ENCODE peak calls at places on chromosomes 7 and 10, in nine cellular contexts. F, P, R, C, W, N, Q, U and A are unnamed samples.

GRCh38 chr7:12257582-12257981 is 46.5 kb downstream of the TMEM106B start:
- DNase-seq in F (no peak), P (peak), R (peak), C (peak), W (no peak), N (no peak), Q (no peak), U (no peak), A (peak)

GRCh38 chr7:124552217-124552616 is 213.4 kb downstream of the GPR37 start:
- DNase-seq in F (no peak), P (peak), R (peak), C (no peak), W (no peak), N (no peak), Q (no peak), U (no peak), A (peak)

GRCh38 chr10:122147731-122148130 is 123.4 kb upstream of the BTBD16 start:
- DNase-seq in F (no peak), P (peak), R (no peak), C (no peak), W (peak), N (no peak), Q (no peak), U (no peak), A (no peak)

GRCh38 chr10:86065711-86066251 is 300.8 kb downstream of the GRID1 start:
- DNase-seq in F (no peak), P (no peak), R (no peak), C (no peak), W (no peak), N (no peak), Q (no peak), U (no peak), A (no peak)

GRCh38 chr10:22544325-22545068 is 169.9 kb downstream of the PIP4K2A start:
- DNase-seq in F (no peak), P (no peak), R (no peak), C (no peak), W (no peak), N (no peak), Q (no peak), U (no peak), A (no peak)

GRCh38 chr7:79434867-79435266 is 18.6 kb downstream of the MAGI2 start:
- DNase-seq in F (no peak), P (no peak), R (no peak), C (peak), W (peak), N (no peak), Q (no peak), U (no peak), A (no peak)

GRCh38 chr7:155119801-155120382 is 49.8 kb downstream of the HTR5A start:
- DNase-seq in F (no peak), P (no peak), R (no peak), C (peak), W (no peak), N (no peak), Q (no peak), U (no peak), A (no peak)

GRCh38 chr10:123669901-123670300 is 3.7 kb downstream of the GPR26 start:
- DNase-seq in F (no peak), P (no peak), R (no peak), C (no peak), W (no peak), N (peak), Q (no peak), U (no peak), A (no peak)

GRCh38 chr10:120584786-120585185 is 127.8 kb downstream of the PLPP4 start:
- DNase-seq in F (no peak), P (no peak), R (no peak), C (no peak), W (no peak), N (no peak), Q (no peak), U (no peak), A (no peak)

GRCh38 chr10:85786401-85786899 is 580.1 kb downstream of the GRID1 start:
- DNase-seq in F (peak), P (no peak), R (no peak), C (no peak), W (peak), N (no peak), Q (no peak), U (no peak), A (no peak)

GRCh38 chr10:126568809-126569208 is 101.7 kb downstream of the C10orf90 start:
- DNase-seq in F (no peak), P (no peak), R (no peak), C (no peak), W (no peak), N (no peak), Q (no peak), U (no peak), A (no peak)
- TF ChIP-seq CTCF in F (no peak), P (no peak), R (no peak), C (no peak), W (no peak), N (no peak), Q (no peak), U (no peak), A (no peak)

GRCh38 chr10:69648461-69648860 is 18.4 kb downstream of the FAM241B start:
- DNase-seq in F (no peak), P (no peak), R (no peak), C (no peak), W (no peak), N (no peak), Q (no peak), U (no peak), A (no peak)

GRCh38 chr10:69651362-69651761 is 21.3 kb downstream of the FAM241B start:
- DNase-seq in F (no peak), P (no peak), R (no peak), C (no peak), W (no peak), N (no peak), Q (no peak), U (no peak), A (no peak)

GRCh38 chr10:69647819-69648218 is 17.8 kb downstream of the FAM241B start:
- DNase-seq in F (no peak), P (no peak), R (no peak), C (no peak), W (no peak), N (no peak), Q (no peak), U (no peak), A (no peak)

GRCh38 chr10:69650589-69651261 is 20.7 kb downstream of the FAM241B start:
- DNase-seq in F (no peak), P (no peak), R (no peak), C (no peak), W (no peak), N (no peak), Q (no peak), U (no peak), A (no peak)

DNA sequence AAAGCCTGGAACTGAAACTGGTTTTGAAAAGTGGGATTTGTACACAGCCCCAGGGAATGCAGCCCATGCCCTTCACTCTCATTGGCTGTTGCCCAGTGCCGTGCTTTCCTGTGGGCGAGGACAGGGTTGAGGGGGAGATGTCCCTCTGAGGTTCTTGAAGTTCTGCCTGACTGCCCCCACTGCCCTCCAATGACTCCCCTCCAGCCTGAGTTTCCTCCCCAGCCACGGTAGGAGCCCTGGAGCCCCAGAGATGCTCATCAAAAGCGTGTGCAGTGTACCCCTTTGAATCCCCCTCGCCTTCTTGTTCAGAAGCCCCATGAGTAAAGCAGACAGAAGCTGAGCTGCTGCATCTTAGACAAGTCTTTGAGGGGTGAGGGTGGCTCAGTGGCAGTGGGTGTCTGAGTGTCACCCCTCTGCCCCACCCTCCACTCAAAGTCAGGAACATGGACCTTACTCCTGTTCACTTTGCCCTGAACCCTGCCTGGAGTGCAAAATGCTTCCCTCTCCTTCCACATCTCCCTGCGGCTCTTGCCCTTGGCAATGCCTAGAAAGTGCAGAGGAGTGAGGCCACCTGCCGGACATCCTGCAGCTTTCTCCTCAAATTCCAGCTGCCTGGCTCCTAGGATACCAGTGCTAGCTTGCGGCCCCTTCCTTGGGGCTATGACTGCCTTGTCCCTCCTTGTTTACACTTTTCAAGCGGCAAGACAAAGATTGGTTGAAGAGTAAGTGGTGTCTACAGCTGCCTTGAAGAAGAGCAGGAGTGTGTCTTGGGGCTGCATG is 19.9 kb downstream of the FAM241B start:
- DNase-seq in F (no peak), P (no peak), R (peak), C (no peak), W (peak), N (no peak), Q (no peak), U (no peak), A (no peak)
- TF ChIP-seq CTCF in F (no peak), P (peak), R (peak), C (no peak), W (peak), N (no peak), Q (no peak), U (no peak), A (no peak)

GRCh38 chr10:80078448-80079311 is at the start of gene TMEM254:
- DNase-seq in F (peak), P (peak), R (peak), C (peak), W (peak), N (peak), Q (peak), U (peak), A (peak)
- TF ChIP-seq CTCF in F (no peak), P (no peak), R (no peak), C (no peak), W (no peak), N (no peak), Q (no peak), U (peak), A (no peak)

GRCh38 chr7:70312336-70312735 is 714.1 kb downstream of the AUTS2 start:
- DNase-seq in F (no peak), P (no peak), R (no peak), C (no peak), W (no peak), N (no peak), Q (no peak), U (no peak), A (no peak)

GRCh38 chr7:70316745-70317144 is 718.5 kb downstream of the AUTS2 start:
- DNase-seq in F (no peak), P (no peak), R (no peak), C (no peak), W (no peak), N (no peak), Q (no peak), U (no peak), A (no peak)

GRCh38 chr7:70317356-70317755 is 719.1 kb downstream of the AUTS2 start:
- DNase-seq in F (no peak), P (peak), R (no peak), C (no peak), W (no peak), N (no peak), Q (no peak), U (no peak), A (no peak)

GRCh38 chr7:70314221-70314620 is 715.9 kb downstream of the AUTS2 start:
- DNase-seq in F (no peak), P (no peak), R (no peak), C (no peak), W (no peak), N (no peak), Q (no peak), U (no peak), A (no peak)

DNA sequence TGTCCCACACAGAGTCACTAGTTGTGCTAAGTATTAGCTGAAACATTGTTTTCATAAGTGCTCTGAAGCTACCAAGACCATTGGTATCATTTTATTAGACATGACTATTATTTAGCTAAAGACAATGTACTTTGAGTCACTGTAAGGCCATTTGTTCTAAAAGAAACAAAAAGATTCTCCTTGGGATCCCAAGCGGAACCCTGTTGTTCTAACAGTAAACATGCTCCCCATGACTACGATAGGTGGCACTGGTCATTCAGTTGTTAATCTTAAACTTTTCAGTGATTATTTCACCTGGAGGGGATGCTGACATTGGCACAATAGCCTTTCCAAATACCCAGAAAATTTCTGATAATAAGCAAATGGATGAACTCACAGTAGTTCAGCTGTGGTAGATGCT is 715.0 kb downstream of the AUTS2 start:
- DNase-seq in F (no peak), P (no peak), R (no peak), C (no peak), W (no peak), N (no peak), Q (no peak), U (no peak), A (no peak)
- TF ChIP-seq CTCF in F (no peak), P (no peak), R (no peak), C (no peak), W (no peak), N (no peak), Q (no peak), U (no peak), A (no peak)

DNA sequence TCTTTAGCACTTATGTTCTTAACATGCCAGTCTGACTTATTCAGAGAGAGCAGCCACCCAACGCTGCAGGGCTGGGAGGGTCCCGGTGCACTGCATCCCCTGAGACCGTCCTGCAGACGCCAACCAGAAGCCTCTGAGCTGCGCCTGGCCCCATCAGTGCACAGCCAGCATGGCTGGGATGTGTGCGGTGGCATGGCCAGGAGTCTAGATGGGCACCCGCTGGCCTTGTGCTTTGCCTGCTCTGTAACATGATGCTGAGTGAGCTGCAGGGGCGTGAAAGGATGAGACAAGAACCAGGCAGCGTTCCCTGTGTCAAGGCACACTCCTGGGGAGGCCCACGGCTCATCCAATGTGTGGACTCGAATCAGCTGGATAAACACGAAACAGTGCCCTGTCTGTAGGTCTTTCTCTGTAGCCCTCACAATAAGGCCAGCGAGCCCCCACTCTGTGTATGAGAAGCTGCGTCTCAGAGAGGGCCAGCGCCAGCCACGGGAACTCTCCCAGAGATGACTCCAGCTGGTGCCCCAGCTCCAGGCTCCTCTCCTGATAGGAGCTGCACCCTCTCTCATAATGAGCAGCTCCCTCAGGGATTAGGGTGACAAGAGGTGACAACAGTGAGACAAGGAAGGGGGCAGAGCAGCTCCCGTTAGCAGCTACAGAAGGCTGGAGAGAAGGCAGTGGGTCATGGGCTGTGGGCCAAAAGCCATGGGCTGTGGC is 96.8 kb downstream of the TNS3 start:
- DNase-seq in F (no peak), P (no peak), R (no peak), C (no peak), W (no peak), N (no peak), Q (no peak), U (no peak), A (no peak)
- TF ChIP-seq CTCF in F (no peak), P (no peak), R (no peak), C (no peak), W (no peak), N (no peak), Q (no peak), U (no peak), A (no peak)

GRCh38 chr7:87507446-87507845 is 32.0 kb upstream of the ABCB4 start:
- DNase-seq in F (no peak), P (no peak), R (peak), C (no peak), W (no peak), N (no peak), Q (no peak), U (no peak), A (peak)
- TF ChIP-seq CTCF in F (no peak), P (no peak), R (peak), C (no peak), W (no peak), N (peak), Q (peak), U (no peak), A (no peak)